ENCODE peak calls at places on chromosomes 11 and 22, in five cellular contexts. M is neuronal stem cell, L is H1, O is H9, H is trophoblast cell. Q is an unnamed sample. For H3K27me3 and H3K9me3, the result is how much of the 10 kb centered on the place peaks cover.

GRCh38 chr11:118618115-118618990 is 10.9 kb downstream of the PHLDB1 start:
- DNase-seq in M (no peak), L (no peak), O (no peak), H (no peak), Q (peak)

GRCh38 chr22:35561796-35562526 is 21.3 kb downstream of the RASD2 start:
- DNase-seq in M (no peak), L (no peak), O (peak), H (peak), Q (peak)

GRCh38 chr11:9561279-9561982 is 12.0 kb upstream of the WEE1 start:
- DNase-seq in M (no peak), L (no peak), O (no peak), H (no peak), Q (no peak)

GRCh38 chr11:120272303-120272702 is 32.4 kb downstream of the POU2F3 start:
- DNase-seq in M (no peak), L (no peak), O (no peak), H (no peak), Q (no peak)

GRCh38 chr22:20777420-20778177 is 3.7 kb downstream of the SERPIND1 start:
- DNase-seq in M (no peak), L (no peak), O (no peak), H (peak), Q (peak)

GRCh38 chr11:44275241-44275640 is 34.7 kb downstream of the ALX4 start:
- DNase-seq in M (no peak), L (no peak), O (no peak), H (no peak), Q (no peak)

GRCh38 chr11:6681949-6682348 is 1.2 kb downstream of the MRPL17 start:
- DNase-seq in M (no peak), L (no peak), O (no peak), H (peak), Q (peak)

GRCh38 chr11:44627911-44628729 is 62.7 kb downstream of the CD82 start:
- DNase-seq in M (no peak), L (no peak), O (peak), H (no peak), Q (peak)

GRCh38 chr11:130865091-130865771 is 51.0 kb downstream of the SNX19 start:
- DNase-seq in M (no peak), L (no peak), O (peak), H (peak), Q (no peak)

GRCh38 chr22:24424001-24424900 is 3.1 kb upstream of the ADORA2A start:
- DNase-seq in M (no peak), L (no peak), O (no peak), H (peak), Q (no peak)

GRCh38 chr11:123173040-123173855 is 21.8 kb downstream of the CLMP start:
- DNase-seq in M (no peak), L (no peak), O (no peak), H (peak), Q (peak)

GRCh38 chr11:113818426-113818825 is 38.8 kb downstream of the CLDN25 start:
- DNase-seq in M (no peak), L (no peak), O (no peak), H (no peak), Q (no peak)

GRCh38 chr22:47943729-47944700 is 1181.6 kb downstream of the TBC1D22A start:
- DNase-seq in M (no peak), L (no peak), O (no peak), H (no peak), Q (no peak)

GRCh38 chr11:130849215-130849568 is 67.1 kb downstream of the SNX19 start:
- DNase-seq in M (no peak), L (no peak), O (no peak), H (peak), Q (no peak)

GRCh38 chr11:64742087-64742939 is 1.6 kb downstream of the RASGRP2 start:
- DNase-seq in M (no peak), L (no peak), O (peak), H (peak), Q (peak)

GRCh38 chr11:44338721-44339529 is 29.0 kb upstream of the ALX4 start:
- DNase-seq in M (no peak), L (no peak), O (no peak), H (no peak), Q (no peak)

GRCh38 chr22:31947296-31947695 is 3.0 kb downstream of the YWHAH start:
- DNase-seq in M (no peak), L (no peak), O (no peak), H (peak), Q (no peak)

GRCh38 chr11:46948378-46949131 is 12.0 kb downstream of the CSTPP1 start:
- DNase-seq in M (no peak), L (no peak), O (no peak), H (no peak), Q (peak)

GRCh38 chr11:13262096-13262495 is 15.5 kb upstream of the BMAL1 start:
- DNase-seq in M (no peak), L (no peak), O (no peak), H (no peak), Q (no peak)

GRCh38 chr11:95299078-95299611 is 68.1 kb upstream of the SESN3 start:
- DNase-seq in M (no peak), L (no peak), O (no peak), H (no peak), Q (peak)

GRCh38 chr22:20430641-20431519 is 6.7 kb downstream of the SCARF2 start:
- DNase-seq in M (peak), L (no peak), O (peak), H (peak), Q (peak)

GRCh38 chr11:66906077-66906929 is 49.4 kb downstream of the LRFN4 start:
- DNase-seq in M (no peak), L (no peak), O (no peak), H (no peak), Q (no peak)

GRCh38 chr11:104564921-104565580 is 333.2 kb downstream of the CASP12 start:
- DNase-seq in M (no peak), L (no peak), O (no peak), H (no peak), Q (no peak)

GRCh38 chr11:4610258-4610935 is 2.4 kb upstream of the TRIM68 start:
- DNase-seq in M (no peak), L (no peak), O (no peak), H (peak), Q (peak)

GRCh38 chr11:123195182-123196059 is at the start of gene CLMP:
- DNase-seq in M (no peak), L (no peak), O (peak), H (no peak), Q (peak)

GRCh38 chr22:40721266-40721665 is 42.0 kb downstream of the MCHR1 start:
- DNase-seq in M (no peak), L (no peak), O (peak), H (no peak), Q (peak)

DNA sequence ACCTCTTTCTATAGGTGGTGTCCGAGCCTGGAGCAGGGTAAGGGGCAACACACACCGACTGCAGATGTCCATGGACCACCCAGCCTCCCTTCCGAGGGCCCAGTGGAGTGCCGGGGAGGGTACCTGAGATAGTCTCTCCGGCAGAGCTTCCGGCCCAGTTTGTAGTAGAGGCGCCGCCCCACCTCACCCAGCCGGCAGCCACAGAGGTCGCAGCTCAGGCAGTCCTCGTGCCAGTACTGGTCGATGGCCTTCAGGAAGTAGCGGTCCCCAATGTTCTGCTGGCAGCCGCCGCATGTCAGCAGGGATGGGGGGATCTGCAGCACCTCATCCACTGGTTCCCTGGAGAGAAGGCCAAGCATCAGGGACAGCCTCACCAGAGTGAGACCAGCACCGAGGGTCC is 27.4 kb downstream of the LMO2 start:
- DNase-seq in M (no peak), L (no peak), O (no peak), H (no peak), Q (no peak)
- H3K27me3 ChIP-seq in M (half or more), L (under half), O (under half), H (under half), Q (half or more)

GRCh38 chr11:68139395-68139794 is 18.2 kb upstream of the CHKA start:
- DNase-seq in M (no peak), L (no peak), O (no peak), H (peak), Q (no peak)

GRCh38 chr11:68141247-68142027 is 20.2 kb upstream of the CHKA start:
- DNase-seq in M (no peak), L (no peak), O (no peak), H (peak), Q (no peak)

GRCh38 chr11:68142028-68142412 is 20.8 kb upstream of the CHKA start:
- DNase-seq in M (no peak), L (no peak), O (no peak), H (no peak), Q (no peak)

GRCh38 chr11:68142441-68143309 is 21.5 kb upstream of the CHKA start:
- DNase-seq in M (no peak), L (no peak), O (no peak), H (no peak), Q (no peak)

DNA sequence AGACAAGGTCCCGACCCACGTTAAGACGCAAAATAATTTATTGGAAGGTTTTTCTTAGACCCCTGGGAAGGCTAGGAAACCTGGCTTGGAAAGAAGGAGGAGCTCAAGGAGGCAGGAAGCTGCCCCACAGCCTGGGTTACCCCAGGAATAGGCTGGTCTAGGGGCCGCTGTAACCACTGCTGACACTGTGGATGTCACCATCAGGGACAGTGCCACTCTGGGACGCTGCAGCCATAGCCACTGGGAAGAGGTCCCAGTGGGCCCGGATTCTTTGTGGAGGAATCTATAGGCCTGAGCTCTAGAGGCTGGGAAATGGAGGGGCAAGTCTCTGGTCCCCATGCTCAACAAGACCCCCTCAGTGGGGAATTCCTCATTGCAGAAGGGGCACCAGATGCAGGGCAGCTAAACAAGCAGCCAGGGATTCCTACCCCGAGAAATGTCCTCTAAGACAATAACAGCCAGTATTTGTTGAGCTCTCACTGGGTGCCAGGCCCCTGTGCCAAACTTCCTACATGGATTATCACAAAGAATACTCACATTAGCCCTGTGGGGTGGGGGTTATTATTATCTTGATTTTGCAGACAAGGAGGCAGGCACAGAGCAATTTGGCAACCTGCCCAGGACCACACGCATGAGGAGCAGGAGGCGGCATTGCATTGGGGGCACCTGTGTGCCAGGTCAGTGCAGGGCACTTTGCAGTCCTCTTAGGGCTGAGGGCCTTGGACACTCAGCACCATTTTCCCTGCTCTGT is 19.5 kb upstream of the CHKA start:
- DNase-seq in M (no peak), L (no peak), O (no peak), H (no peak), Q (no peak)
- H3K9me3 ChIP-seq in M (under half), L (under half), O (under half), H (under half), Q (under half)

GRCh38 chr11:134393638-134394037 is 18.4 kb downstream of the B3GAT1 start:
- DNase-seq in M (no peak), L (no peak), O (no peak), H (peak), Q (no peak)

GRCh38 chr11:134394311-134394710 is 17.7 kb downstream of the B3GAT1 start:
- DNase-seq in M (no peak), L (no peak), O (no peak), H (no peak), Q (no peak)

GRCh38 chr11:134391170-134391569 is 20.9 kb downstream of the B3GAT1 start:
- DNase-seq in M (no peak), L (no peak), O (no peak), H (no peak), Q (no peak)

GRCh38 chr11:134391656-134392055 is 20.4 kb downstream of the B3GAT1 start:
- DNase-seq in M (no peak), L (no peak), O (no peak), H (no peak), Q (no peak)

DNA sequence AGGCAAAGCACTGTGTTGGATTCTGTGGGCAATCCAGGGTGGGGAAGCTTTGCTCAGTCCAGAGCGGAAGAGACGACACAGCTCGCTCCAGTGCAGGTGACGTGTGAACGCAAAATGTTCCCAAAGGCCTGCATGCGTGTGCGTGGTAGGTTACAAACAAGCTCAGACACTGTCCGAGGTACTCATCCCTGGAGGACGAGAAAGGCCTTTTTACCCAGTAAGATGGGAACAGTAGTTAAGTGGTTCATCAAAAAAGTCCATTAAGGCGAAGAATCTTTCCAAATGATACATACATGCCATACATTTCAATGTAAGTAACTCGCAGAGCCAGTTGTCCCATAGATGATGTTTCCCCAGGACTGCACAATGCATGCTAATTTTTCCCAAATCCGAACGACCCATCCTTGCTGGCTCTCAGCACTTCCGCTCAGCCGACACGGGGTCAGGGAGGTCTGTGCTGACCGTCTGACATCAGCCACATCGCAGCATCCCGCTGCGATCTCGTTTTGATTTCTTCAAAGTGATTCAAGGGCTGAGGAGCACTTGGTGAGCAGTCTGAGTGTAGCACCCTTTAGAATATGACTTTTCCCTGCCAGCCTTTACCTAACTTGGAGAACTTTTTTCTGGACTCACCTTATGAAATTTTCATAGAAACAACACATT is 19.0 kb downstream of the B3GAT1 start:
- DNase-seq in M (no peak), L (no peak), O (no peak), H (peak), Q (no peak)
- H2BK12ac ChIP-seq in M (no peak), L (no peak), O (no peak), H (no peak), Q (no peak)

DNA sequence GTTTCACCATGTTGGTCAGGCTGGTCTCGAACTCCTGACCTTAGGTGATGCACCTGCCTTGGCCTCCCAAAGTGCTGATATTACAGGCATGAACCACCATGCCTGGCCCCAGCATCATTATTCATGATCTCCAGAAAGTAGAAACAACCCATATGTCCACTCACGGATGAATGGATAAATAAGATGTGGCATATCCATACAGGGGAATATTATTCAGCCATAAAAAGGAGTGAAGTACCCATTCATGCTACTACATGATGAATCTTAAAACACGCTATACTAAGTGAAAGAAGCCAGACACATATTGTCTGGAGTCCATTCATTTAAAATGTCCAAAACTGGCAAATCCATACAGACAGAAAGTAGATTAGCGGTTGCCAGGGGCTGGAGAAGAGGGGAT is 79.9 kb upstream of the TCF20 start:
- DNase-seq in M (no peak), L (no peak), O (no peak), H (no peak), Q (no peak)
- H3K27me3 ChIP-seq in M (under half), L (under half), O (under half), H (under half), Q (under half)

DNA sequence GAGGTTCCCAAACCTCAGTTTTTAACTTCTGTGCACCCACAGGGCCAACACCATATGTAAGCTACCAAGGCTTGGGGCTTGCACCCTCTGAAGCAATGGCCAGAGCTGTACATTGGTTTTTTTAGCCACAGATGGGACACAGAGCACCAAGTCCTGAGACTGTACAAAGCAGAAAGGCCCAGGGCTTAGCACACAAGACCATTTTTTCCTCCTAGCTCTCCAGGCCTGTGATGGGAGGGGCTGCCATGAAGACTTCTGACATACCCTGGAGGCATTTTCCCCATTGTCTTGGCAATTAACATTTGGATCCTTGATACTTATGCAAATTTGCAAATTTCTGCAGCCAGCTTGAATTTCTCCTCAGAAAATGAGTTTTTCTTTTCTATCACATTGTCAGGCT is 23.4 kb downstream of the CNTF start:
- DNase-seq in M (no peak), L (no peak), O (no peak), H (no peak), Q (no peak)
- H3K9me3 ChIP-seq in M (under half), L (under half), O (under half), H (under half), Q (under half)

GRCh38 chr22:46757104-46757503 is 5.3 kb upstream of the TBC1D22A start:
- DNase-seq in M (no peak), L (no peak), O (no peak), H (no peak), Q (no peak)
- H2BK12ac ChIP-seq in M (no peak), L (no peak), O (no peak), H (no peak), Q (no peak)

GRCh38 chr11:35478411-35479139 is 46.8 kb downstream of the PAMR1 start:
- DNase-seq in M (no peak), L (no peak), O (no peak), H (no peak), Q (no peak)
- H3K27me3 ChIP-seq in M (under half), L (under half), O (under half), H (under half), Q (under half)

Q was measured in mesenchymal stem cell.